ENCODE peak calls at places on chromosomes 1 and 21, in four cellular contexts. U, P, C and O are unnamed samples. For H3K4me1 and H3K36me3, the result is how much of the 10 kb centered on the place peaks cover.

GRCh38 chr1:208177656-208178055 is 66.5 kb downstream of the PLXNA2 start:
- DNase-seq in P (no peak), U (peak), C (no peak), O (no peak)

GRCh38 chr1:79781261-79781660 is 774.7 kb upstream of the ADGRL4 start:
- DNase-seq in P (no peak), C (no peak), U (no peak), O (no peak)

GRCh38 chr1:37150986-37151385 is 116.7 kb upstream of the GRIK3 start:
- DNase-seq in C (no peak), P (no peak), U (no peak), O (peak)

GRCh38 chr21:38293765-38294164 is 37.0 kb downstream of the KCNJ15 start:
- DNase-seq in U (no peak), P (no peak), C (no peak), O (no peak)

GRCh38 chr1:110682898-110683297 is 8.2 kb upstream of the KCNA3 start:
- DNase-seq in U (no peak), C (no peak), P (no peak), O (no peak)

GRCh38 chr1:227316941-227317540 is 1.3 kb downstream of the CDC42BPA start:
- DNase-seq in U (no peak), P (no peak), C (no peak), O (no peak)

GRCh38 chr1:155073377-155074272 is 5.0 kb upstream of the EFNA3 start:
- DNase-seq in C (no peak), P (no peak), U (no peak), O (no peak)

GRCh38 chr1:15684468-15685283 is 556 bp downstream of the PLEKHM2 start:
- DNase-seq in U (peak), C (peak), P (no peak), O (no peak)

GRCh38 chr1:25619101-25619890 is 2.7 kb downstream of the MAN1C1 start:
- DNase-seq in U (peak), C (peak), P (no peak), O (no peak)

GRCh38 chr1:158506369-158506987 is 34.5 kb downstream of the OR10R2 start:
- DNase-seq in C (peak), P (no peak), U (peak), O (no peak)

GRCh38 chr1:39006726-39007645 is 15.9 kb downstream of the AKIRIN1 start:
- DNase-seq in P (no peak), C (no peak), U (peak), O (no peak)

GRCh38 chr1:53552146-53552940 is 93.1 kb downstream of the DMRTB1 start:
- DNase-seq in C (no peak), U (peak), P (no peak), O (no peak)

GRCh38 chr1:3451994-3452865 is 2.2 kb upstream of the ARHGEF16 start:
- DNase-seq in P (no peak), C (no peak), U (no peak), O (no peak)

GRCh38 chr1:244952940-244953339 is 88.6 kb upstream of the HNRNPU start:
- DNase-seq in C (no peak), U (no peak), P (no peak), O (no peak)

GRCh38 chr1:109634771-109635750 is 15.4 kb downstream of the AMPD2 start:
- DNase-seq in P (no peak), C (no peak), U (no peak), O (peak)

GRCh38 chr1:52603680-52604501 is 1.7 kb downstream of the GPX7 start:
- DNase-seq in C (no peak), U (no peak), P (no peak), O (no peak)

GRCh38 chr1:6426972-6427350 is 2.4 kb downstream of the ESPN start:
- DNase-seq in P (no peak), C (no peak), U (no peak), O (no peak)

GRCh38 chr1:82632164-82632563 is 831.4 kb downstream of the ADGRL2 start:
- DNase-seq in C (no peak), U (no peak), P (no peak), O (no peak)

GRCh38 chr1:30727796-30728195 is 4.4 kb upstream of the MATN1 start:
- DNase-seq in C (no peak), P (no peak), U (no peak), O (no peak)

GRCh38 chr1:156760796-156761104 is 6.6 kb upstream of the PRCC start:
- DNase-seq in P (no peak), U (no peak), C (no peak), O (no peak)

GRCh38 chr1:176643536-176643935 is 180.6 kb downstream of the PAPPA2 start:
- DNase-seq in P (no peak), C (no peak), U (no peak), O (no peak)

GRCh38 chr21:46393941-46394818 is 64.5 kb upstream of the DIP2A start:
- DNase-seq in U (no peak), P (no peak), C (no peak), O (no peak)

GRCh38 chr1:13813398-13814012 is 113.5 kb downstream of the PRDM2 start:
- DNase-seq in P (no peak), U (peak), C (peak), O (no peak)
- TF ChIP-seq CTCF in P (peak), U (peak), C (peak), O (peak)

GRCh38 chr1:107871259-107871658 is 93.7 kb downstream of the VAV3 start:
- DNase-seq in U (no peak), P (no peak), C (no peak), O (no peak)
- H3K4me1 ChIP-seq in U (under half), P (under half), C (under half), O (under half)

GRCh38 chr1:195577748-195578147 is 1030.5 kb downstream of the KCNT2 start:
- DNase-seq in P (no peak), C (no peak), U (no peak), O (no peak)
- H3K36me3 ChIP-seq in P (under half), C (under half), U (under half), O (under half)

GRCh38 chr1:101235696-101236545 is 898 bp upstream of the S1PR1 start:
- DNase-seq in P (peak), U (peak), C (peak), O (peak)

GRCh38 chr1:101238041-101238515 is 1.3 kb downstream of the S1PR1 start:
- DNase-seq in U (peak), P (no peak), C (peak), O (no peak)

GRCh38 chr1:101238681-101239094 is 1.9 kb downstream of the S1PR1 start:
- DNase-seq in C (peak), P (peak), U (peak), O (peak)

GRCh38 chr1:101236546-101237228 is at the start of gene S1PR1:
- DNase-seq in P (no peak), C (peak), U (peak), O (peak)

GRCh38 chr1:101237229-101237837 is 514 bp downstream of the S1PR1 start:
- DNase-seq in U (peak), P (no peak), C (no peak), O (no peak)
- TF ChIP-seq CTCF in U (no peak), P (no peak), C (no peak), O (no peak)

GRCh38 chr1:164802573-164803282 is 243.7 kb downstream of the PBX1 start:
- DNase-seq in U (no peak), C (no peak), P (no peak), O (no peak)
- H3K4me1 ChIP-seq in U (under half), C (under half), P (under half), O (under half)

DNA sequence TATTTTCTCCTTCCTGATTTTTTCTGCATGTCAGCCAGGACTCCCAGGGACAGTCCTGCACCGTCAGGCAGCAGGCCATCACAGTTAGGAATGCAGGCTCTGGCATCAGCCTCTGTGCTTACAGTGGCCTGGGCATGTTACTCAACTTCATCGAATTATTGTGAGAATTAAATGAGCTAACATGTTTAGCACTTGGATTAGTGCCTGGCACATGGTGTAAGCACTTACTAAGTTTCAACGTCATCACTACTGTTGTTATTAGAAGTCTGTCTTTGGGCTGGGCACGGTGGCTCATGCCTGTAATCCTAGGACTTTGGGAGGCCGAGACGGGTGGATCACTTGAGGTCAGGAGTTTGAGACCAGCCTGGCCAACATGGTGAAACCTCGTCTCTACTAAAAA is 45.1 kb downstream of the SCCPDH start:
- DNase-seq in P (no peak), C (no peak), U (no peak), O (peak)
- H3K36me3 ChIP-seq in P (under half), C (under half), U (under half), O (under half)

DNA sequence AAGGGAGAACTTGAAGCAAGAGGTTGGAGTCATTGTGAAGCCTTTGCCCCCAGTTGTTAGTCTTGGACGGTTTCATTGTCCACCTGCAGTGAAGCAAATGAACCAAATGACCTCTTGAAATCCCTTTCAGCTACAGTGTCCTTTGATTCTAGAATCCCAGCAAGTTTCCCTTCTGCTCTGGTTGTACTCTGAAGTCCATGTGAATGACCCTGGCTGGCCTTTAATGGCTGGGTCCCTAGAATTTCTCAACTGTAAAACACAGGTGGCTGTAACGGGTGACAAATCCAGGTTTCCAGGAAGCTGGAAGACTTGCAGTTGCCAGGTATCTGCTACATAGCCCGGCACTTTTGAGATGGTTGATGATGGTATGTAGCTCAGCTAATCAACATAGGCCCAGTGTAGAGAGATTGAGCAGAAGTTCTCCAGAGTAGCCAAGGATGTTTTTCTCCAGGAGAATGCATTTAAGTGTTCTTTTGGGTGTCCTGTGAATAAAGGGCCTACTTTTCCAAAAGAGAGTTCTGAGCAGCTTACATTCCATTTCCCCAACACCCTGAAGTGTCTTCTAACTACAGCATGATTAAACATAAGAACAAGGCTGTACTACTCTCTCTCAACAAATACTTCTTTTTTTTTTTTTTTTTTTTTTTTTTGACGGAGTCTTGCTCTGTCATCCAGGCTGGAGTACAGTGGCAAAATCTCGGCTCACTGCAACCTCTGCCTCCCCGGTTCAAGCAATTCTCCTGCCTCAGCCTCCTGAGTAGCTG is 17.6 kb upstream of the SLC30A1 start:
- DNase-seq in P (no peak), C (no peak), U (no peak), O (no peak)
- TF ChIP-seq CTCF in P (no peak), C (no peak), U (no peak), O (no peak)

GRCh38 chr1:160074865-160075264 is 4.9 kb upstream of the KCNJ10 start:
- DNase-seq in C (no peak), U (no peak), P (no peak), O (no peak)

GRCh38 chr1:160068231-160068630 is 1.7 kb downstream of the KCNJ10 start:
- DNase-seq in U (no peak), P (no peak), C (no peak), O (no peak)

GRCh38 chr1:160069460-160070231 is at the start of gene KCNJ10:
- DNase-seq in U (no peak), C (no peak), P (no peak), O (no peak)

GRCh38 chr1:160070243-160071163 is 543 bp upstream of the KCNJ10 start:
- DNase-seq in P (peak), U (peak), C (peak), O (peak)

DNA sequence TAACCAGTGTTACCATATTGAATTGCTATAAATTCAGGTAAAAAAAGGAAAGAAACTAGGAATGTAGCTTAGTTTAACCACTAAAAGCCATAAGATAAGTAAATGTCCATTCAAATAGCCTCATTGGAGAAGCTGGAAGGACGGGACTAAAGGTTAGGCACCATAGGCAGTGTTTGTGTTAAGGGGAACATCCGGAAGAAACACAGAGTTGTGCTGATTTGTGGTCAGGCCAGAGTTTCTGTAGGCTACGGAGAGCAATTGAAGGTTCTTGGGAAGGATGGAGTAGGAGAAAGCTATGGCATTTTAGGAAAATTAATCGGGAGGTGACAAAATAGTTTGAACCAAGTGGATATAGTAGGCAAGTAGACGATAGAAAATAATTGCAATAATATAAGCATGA is 1.3 kb upstream of the KCNJ10 start:
- DNase-seq in P (no peak), U (no peak), C (no peak), O (no peak)
- H3K4me1 ChIP-seq in P (under half), U (under half), C (under half), O (under half)

DNA sequence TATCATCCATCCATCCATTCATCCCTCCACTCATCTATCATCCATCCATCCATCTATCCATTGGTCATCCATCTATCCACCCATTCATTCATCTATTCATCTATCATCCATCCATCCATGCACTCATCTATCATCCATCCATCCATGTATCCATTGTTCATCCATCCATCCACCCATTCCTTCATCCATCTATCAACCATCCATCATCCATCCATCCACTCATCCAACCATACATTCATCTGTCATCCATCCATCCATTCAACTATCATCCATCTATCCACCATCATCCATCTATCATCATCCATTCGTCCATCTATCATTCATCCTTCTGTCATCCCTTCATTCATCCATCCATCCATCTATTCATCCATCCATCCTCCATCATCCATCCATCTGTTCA is 61.1 kb downstream of the UMODL1 start:
- DNase-seq in C (no peak), P (no peak), U (no peak), O (no peak)
- H3K36me3 ChIP-seq in C (under half), P (under half), U (under half), O (under half)